ENCODE peak calls at places on chromosomes 12 and 14, in seven cellular contexts. Q is CD8-positive, alpha-beta T cell; I is endothelial cell; V is lower leg skin; M is neural crest cell; X is cardiac muscle cell; L is lower lobe of right lung. C is an unnamed sample.

GRCh38 chr14:102980409-102980810 is 57.9 kb downstream of the AMN start:
- DNase-seq in V (no peak), X (no peak), Q (no peak), I (no peak), M (no peak), L (no peak), C (no peak)

GRCh38 chr14:37172024-37172869 is at the start of gene SLC25A21:
- DNase-seq in L (peak), I (peak), M (peak), V (peak), X (peak), Q (no peak), C (peak)

GRCh38 chr12:89893972-89894706 is 185.5 kb upstream of the ATP2B1 start:
- DNase-seq in L (no peak), Q (no peak), X (no peak), I (no peak), V (no peak), M (no peak), C (no peak)

GRCh38 chr14:95018845-95019244 is 138.5 kb downstream of the DICER1 start:
- DNase-seq in V (peak), L (no peak), I (no peak), M (no peak), X (no peak), Q (no peak), C (no peak)

GRCh38 chr12:57124259-57124877 is 3.9 kb upstream of the LRP1 start:
- DNase-seq in V (peak), M (peak), I (peak), Q (peak), L (no peak), X (peak), C (peak)

GRCh38 chr12:25977047-25977446 is 18.6 kb downstream of the RASSF8 start:
- DNase-seq in L (no peak), X (no peak), V (no peak), M (no peak), Q (no peak), I (no peak), C (no peak)

GRCh38 chr14:75254901-75255300 is 23.7 kb upstream of the FOS start:
- DNase-seq in V (peak), L (no peak), I (no peak), M (no peak), Q (no peak), X (no peak), C (no peak)

GRCh38 chr12:96590970-96591369 is 101.6 kb downstream of the CFAP54 start:
- DNase-seq in I (no peak), Q (no peak), V (no peak), M (no peak), L (no peak), X (no peak), C (no peak)

GRCh38 chr12:102479099-102479887 is 1.1 kb downstream of the IGF1 start:
- DNase-seq in I (no peak), V (no peak), M (no peak), L (no peak), X (peak), Q (no peak), C (no peak)

GRCh38 chr12:6141048-6141447 is 16.6 kb upstream of the VWF start:
- DNase-seq in I (no peak), L (no peak), X (no peak), Q (peak), V (peak), M (no peak), C (no peak)

GRCh38 chr12:57141249-57141648 is 6.2 kb downstream of the LRP1-AS start:
- DNase-seq in X (no peak), M (no peak), V (no peak), Q (no peak), L (no peak), I (no peak), C (no peak)

DNA sequence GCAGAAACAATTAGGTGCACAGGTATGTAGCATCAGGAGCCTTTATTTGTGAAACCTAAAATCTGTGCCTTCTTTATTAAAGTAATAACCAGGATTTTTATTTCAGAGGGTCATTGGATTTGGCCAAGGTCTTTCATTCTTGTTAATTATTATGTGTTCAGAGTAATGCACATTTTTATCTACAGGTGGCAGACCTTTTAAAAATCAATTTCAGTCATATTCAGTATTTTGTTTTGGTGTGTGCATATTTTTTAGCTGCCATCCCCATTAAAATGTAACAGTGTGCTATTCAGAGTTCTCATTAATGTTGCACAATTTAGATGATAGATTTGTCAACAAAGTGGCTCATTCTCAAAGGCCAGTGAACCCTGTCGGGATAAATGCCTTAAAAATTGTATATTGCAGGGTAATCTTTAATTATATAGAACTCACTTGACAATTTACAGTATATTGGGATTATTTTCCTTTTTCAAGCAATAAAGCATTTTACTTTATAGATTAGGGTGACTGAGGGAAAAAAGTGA is 319.3 kb upstream of the SOX5 start:
- DNase-seq in X (no peak), M (no peak), I (no peak), L (no peak), Q (no peak), V (no peak), C (no peak)
- TF ChIP-seq CTCF in X (no peak), M (peak), I (peak), L (no peak), Q (no peak), V (no peak), C (peak)

GRCh38 chr12:54459355-54459754 is 14.0 kb downstream of the GTSF1 start:
- DNase-seq in Q (no peak), X (no peak), M (no peak), V (no peak), L (no peak), I (no peak), C (no peak)
- TF ChIP-seq CTCF in Q (no peak), X (no peak), M (no peak), V (no peak), L (no peak), I (no peak), C (no peak)

DNA sequence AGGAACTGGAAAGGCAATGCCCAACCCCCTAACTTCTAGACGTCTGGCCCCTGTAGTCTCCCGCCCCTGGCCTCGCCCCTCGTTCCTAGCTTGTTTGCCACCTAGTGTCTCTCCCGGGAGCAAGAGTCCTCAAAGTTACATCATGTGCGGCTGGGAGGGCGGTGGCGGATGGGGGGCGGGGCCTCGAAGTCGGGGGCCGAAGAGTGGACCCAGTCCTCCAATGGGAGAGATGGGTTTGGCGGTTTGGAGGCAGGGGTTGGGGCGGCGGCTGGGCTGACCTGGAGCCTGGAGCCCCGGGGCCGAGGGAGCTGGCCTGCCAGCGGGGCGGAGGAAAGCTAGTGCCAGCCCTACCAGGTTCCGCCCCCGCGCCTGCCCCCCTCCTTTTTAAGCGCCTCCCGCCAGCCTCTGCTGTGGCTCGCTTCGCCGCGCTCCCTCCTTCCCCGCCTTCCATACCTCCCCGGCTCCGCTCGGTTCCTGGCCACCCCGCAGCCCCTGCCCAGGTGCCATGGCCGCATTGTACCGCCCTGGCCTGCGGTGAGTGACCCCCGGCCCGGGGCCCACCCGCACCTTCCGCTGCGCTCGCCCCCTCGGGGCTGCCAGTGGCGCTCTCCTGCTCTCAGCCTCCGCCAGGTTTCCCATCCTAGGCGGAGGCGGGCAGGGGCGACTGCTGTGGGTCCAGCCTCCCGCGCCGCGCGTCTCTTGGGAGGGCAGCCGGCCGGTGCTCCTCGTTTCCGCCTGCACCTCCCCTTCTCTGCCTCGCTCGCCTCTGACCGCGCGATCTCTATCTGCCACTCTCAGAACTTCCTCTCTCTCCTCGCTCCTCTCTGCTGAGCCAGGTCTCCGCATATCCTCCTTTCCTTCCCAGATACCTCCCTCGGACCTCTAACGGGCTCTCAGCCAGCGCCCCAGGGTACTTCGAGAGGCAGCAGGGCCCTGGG is at the start of gene PCK2:
- DNase-seq in M (peak), L (peak), X (peak), I (peak), Q (peak), V (peak), C (peak)
- TF ChIP-seq CTCF in M (no peak), L (peak), X (peak), I (no peak), Q (no peak), V (peak), C (no peak)

GRCh38 chr12:76559277-76560082 is at the start of gene OSBPL8:
- DNase-seq in Q (peak), V (peak), X (peak), M (peak), I (peak), L (peak), C (peak)
- TF ChIP-seq CTCF in Q (no peak), V (no peak), X (peak), M (peak), I (no peak), L (peak), C (no peak)

GRCh38 chr14:71314717-71315116 is 407.5 kb downstream of the PCNX1 start:
- DNase-seq in I (no peak), X (no peak), V (no peak), Q (no peak), M (no peak), L (no peak), C (no peak)

GRCh38 chr14:71304588-71305133 is 397.4 kb downstream of the PCNX1 start:
- DNase-seq in Q (no peak), V (no peak), M (no peak), L (no peak), X (no peak), I (no peak), C (no peak)

GRCh38 chr14:71311061-71311460 is 403.8 kb downstream of the PCNX1 start:
- DNase-seq in M (no peak), V (no peak), X (no peak), I (no peak), Q (no peak), L (no peak), C (no peak)

GRCh38 chr14:71308671-71309070 is 401.4 kb downstream of the PCNX1 start:
- DNase-seq in I (no peak), Q (no peak), L (no peak), M (no peak), X (no peak), V (no peak), C (no peak)

DNA sequence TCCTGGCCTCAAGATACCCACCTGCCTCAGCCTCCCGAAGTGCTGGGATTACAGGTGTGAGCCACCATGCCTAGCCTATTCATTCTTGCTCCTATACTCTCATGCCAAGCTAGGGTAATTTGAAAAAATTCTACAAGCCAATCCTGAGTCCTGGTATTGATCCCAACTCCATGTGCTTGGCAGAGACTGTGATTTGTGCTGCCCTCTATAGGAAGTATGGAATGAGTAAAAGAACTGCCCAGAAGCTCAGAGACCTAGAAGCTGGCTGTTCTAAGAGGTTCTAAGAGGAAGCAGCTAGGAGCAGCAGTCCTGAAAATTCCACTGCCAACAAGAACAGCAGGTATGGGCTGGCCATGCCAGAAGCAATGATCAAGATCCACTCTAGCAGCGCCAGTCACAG is 402.5 kb downstream of the PCNX1 start:
- DNase-seq in Q (no peak), X (no peak), L (no peak), M (no peak), V (no peak), I (no peak), C (no peak)
- TF ChIP-seq CTCF in Q (no peak), X (peak), L (no peak), M (peak), V (no peak), I (no peak), C (peak)

DNA sequence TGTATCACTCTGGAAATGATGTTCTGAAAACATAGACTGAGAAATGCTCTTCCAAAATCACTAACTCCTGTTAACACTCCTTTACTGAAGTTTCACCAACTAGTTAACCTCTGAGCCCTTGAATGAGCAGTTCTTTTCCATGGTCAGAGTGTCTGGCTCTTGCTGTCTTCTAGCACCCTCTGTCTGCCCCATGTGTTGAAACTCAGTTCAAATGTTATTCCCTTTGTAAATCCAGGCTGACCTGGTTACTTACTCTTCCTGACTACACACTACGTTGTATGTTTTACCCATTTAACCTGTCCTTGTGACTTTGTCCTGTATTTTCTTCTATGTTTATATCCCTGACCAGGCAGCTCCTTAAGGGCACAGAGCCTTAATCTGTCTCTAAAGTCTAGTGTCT is 388.9 kb upstream of the RPL10L start:
- DNase-seq in V (no peak), Q (no peak), M (no peak), I (peak), X (peak), L (no peak), C (no peak)
- TF ChIP-seq CTCF in V (no peak), Q (no peak), M (peak), I (no peak), X (no peak), L (peak), C (peak)

GRCh38 chr12:13024151-13024946 is 19.8 kb upstream of the FAM234B start:
- DNase-seq in Q (no peak), I (peak), L (no peak), X (no peak), M (no peak), V (peak), C (no peak)
- TF ChIP-seq CTCF in Q (no peak), I (peak), L (no peak), X (peak), M (no peak), V (no peak), C (peak)

GRCh38 chr12:51083140-51083833 is at the start of gene CSRNP2:
- DNase-seq in Q (peak), L (peak), I (peak), M (peak), V (peak), X (peak), C (peak)
- TF ChIP-seq CTCF in Q (no peak), L (peak), I (no peak), M (no peak), V (no peak), X (peak), C (no peak)

DNA sequence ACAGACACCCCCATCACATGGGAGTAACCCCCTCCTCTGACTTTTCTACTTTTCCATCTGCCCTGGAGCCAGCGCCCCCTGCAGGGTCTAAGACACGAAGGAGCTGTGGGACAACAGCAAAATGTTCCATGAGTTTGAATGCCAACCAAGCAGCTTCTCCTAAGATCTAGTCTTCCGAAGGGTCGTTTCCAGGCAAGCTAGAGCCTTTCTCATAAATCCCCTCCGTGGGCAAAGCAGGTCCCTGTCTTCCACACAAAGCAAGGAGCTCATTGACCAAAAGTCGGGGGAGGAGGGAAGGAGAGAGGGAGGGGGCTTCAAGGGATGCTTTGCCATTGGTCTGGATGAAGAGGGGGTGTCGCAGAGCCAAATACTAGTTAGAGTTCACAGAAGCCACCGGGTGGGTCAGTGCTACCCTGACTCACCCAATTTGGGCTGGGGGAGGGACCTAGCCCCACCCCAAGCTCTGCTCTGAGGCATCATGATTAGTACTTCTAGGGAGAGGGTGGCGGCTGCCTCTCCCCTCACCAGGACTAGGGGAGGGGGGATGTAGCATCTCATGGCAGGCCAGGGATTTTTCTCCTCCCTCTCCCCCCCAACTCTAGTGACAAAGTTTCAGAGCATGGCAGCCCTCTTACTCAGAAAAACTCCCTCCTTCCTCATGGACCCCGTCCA is 1.6 kb downstream of the MSI1 start:
- DNase-seq in L (no peak), X (peak), M (peak), Q (no peak), I (peak), V (no peak), C (no peak)
- TF ChIP-seq CTCF in L (peak), X (peak), M (peak), Q (no peak), I (peak), V (no peak), C (peak)

GRCh38 chr12:110355080-110355479 is 48.4 kb downstream of the ANAPC7 start:
- DNase-seq in X (peak), I (peak), M (peak), L (no peak), Q (peak), V (no peak), C (no peak)
- TF ChIP-seq CTCF in X (peak), I (peak), M (peak), L (peak), Q (peak), V (no peak), C (peak)